ENCODE peak calls at places on chromosomes 16 and 17, in eight cellular contexts. H, F, X, Y, Q, M, V and C are unnamed samples.

GRCh38 chr17:19421926-19422325 is 10.9 kb downstream of the RNF112 start:
- DNase-seq in Q (no peak), M (no peak), Y (no peak), X (no peak), F (no peak), V (no peak), H (no peak), C (no peak)

GRCh38 chr16:27739606-27740357 is 189.8 kb downstream of the KATNIP start:
- DNase-seq in H (no peak), M (no peak), Y (no peak), X (no peak), Q (no peak), V (no peak), F (no peak), C (no peak)

GRCh38 chr17:64420143-64420670 is 28.7 kb upstream of the MILR1 start:
- DNase-seq in V (peak), H (no peak), Y (no peak), M (peak), X (peak), Q (peak), F (peak), C (peak)

GRCh38 chr16:83813818-83814653 is 6.3 kb downstream of the HSBP1 start:
- DNase-seq in X (peak), Q (no peak), F (peak), Y (no peak), H (no peak), V (no peak), M (peak), C (no peak)

GRCh38 chr17:12365805-12366204 is 299.9 kb upstream of the MYOCD start:
- DNase-seq in Y (no peak), X (no peak), M (no peak), F (no peak), V (no peak), H (no peak), Q (no peak), C (no peak)

GRCh38 chr16:51009359-51009758 is 141.7 kb downstream of the SALL1 start:
- DNase-seq in Y (no peak), Q (no peak), F (no peak), H (no peak), X (no peak), V (no peak), M (no peak), C (no peak)

GRCh38 chr17:32261521-32261792 is 4.2 kb upstream of the RHBDL3 start:
- DNase-seq in F (no peak), Y (no peak), H (no peak), M (no peak), V (no peak), Q (no peak), X (no peak), C (no peak)

GRCh38 chr17:73335591-73336503 is 24.0 kb upstream of the CDC42EP4 start:
- DNase-seq in Y (no peak), H (no peak), F (no peak), M (no peak), V (no peak), Q (no peak), X (no peak), C (no peak)

GRCh38 chr16:58937661-58938060 is 203.5 kb upstream of the GOT2 start:
- DNase-seq in V (no peak), H (no peak), F (no peak), M (no peak), X (no peak), Q (no peak), Y (no peak), C (no peak)